ENCODE peak calls at places on chromosomes 7 and 10, in four cellular contexts. One of them, this sample, is unnamed.

GRCh38 chr7:45149606-45150005 is 8.0 kb upstream of the RAMP3 start:
- DNase-seq in fibroblast of the aortic adventitia: no peak
- DNase-seq in fibroblast of lung: no peak
- DNase-seq in HL-60: no peak
- DNase-seq in this sample: no peak

GRCh38 chr10:128695326-128695725 is 569.1 kb upstream of the MKI67 start:
- DNase-seq in fibroblast of the aortic adventitia: no peak
- DNase-seq in fibroblast of lung: no peak
- DNase-seq in HL-60: no peak
- DNase-seq in this sample: no peak

GRCh38 chr10:11551915-11552602 is 59.4 kb downstream of the USP6NL start:
- DNase-seq in fibroblast of lung: peak
- DNase-seq in HL-60: no peak
- DNase-seq in fibroblast of the aortic adventitia: peak
- DNase-seq in this sample: peak

GRCh38 chr10:117797286-117797685 is 249.5 kb downstream of the RAB11FIP2 start:
- DNase-seq in HL-60: no peak
- DNase-seq in fibroblast of lung: no peak
- DNase-seq in fibroblast of the aortic adventitia: no peak
- DNase-seq in this sample: no peak

GRCh38 chr7:45714521-45714820 is 140.3 kb downstream of the ADCY1 start:
- DNase-seq in fibroblast of the aortic adventitia: no peak
- DNase-seq in HL-60: no peak
- DNase-seq in fibroblast of lung: no peak
- DNase-seq in this sample: no peak

GRCh38 chr7:127943541-127944521 is 87.4 kb downstream of the LRRC4 start:
- DNase-seq in fibroblast of the aortic adventitia: no peak
- DNase-seq in HL-60: no peak
- DNase-seq in fibroblast of lung: peak
- DNase-seq in this sample: peak

GRCh38 chr10:67794909-67795460 is 43.0 kb downstream of the DNAJC12 start:
- DNase-seq in fibroblast of lung: no peak
- DNase-seq in fibroblast of the aortic adventitia: no peak
- DNase-seq in HL-60: no peak
- DNase-seq in this sample: no peak

GRCh38 chr7:48522692-48523091 is 351.4 kb downstream of the ABCA13 start:
- DNase-seq in HL-60: no peak
- DNase-seq in fibroblast of lung: no peak
- DNase-seq in fibroblast of the aortic adventitia: no peak
- DNase-seq in this sample: no peak

GRCh38 chr10:47372726-47373125 is 11.4 kb downstream of the ZNF488 start:
- DNase-seq in fibroblast of lung: no peak
- DNase-seq in HL-60: no peak
- DNase-seq in fibroblast of the aortic adventitia: no peak
- DNase-seq in this sample: no peak

GRCh38 chr7:909358-910329 is 33.3 kb downstream of the GET4 start:
- DNase-seq in HL-60: peak
- DNase-seq in fibroblast of lung: peak
- DNase-seq in fibroblast of the aortic adventitia: peak
- DNase-seq in this sample: peak

GRCh38 chr10:132632851-132633684 is 95.5 kb downstream of the INPP5A start:
- DNase-seq in fibroblast of the aortic adventitia: peak
- DNase-seq in HL-60: no peak
- DNase-seq in fibroblast of lung: no peak
- DNase-seq in this sample: peak

GRCh38 chr7:102425639-102426267 is 7.6 kb upstream of the ORAI2 start:
- DNase-seq in HL-60: peak
- DNase-seq in fibroblast of lung: no peak
- DNase-seq in fibroblast of the aortic adventitia: no peak
- DNase-seq in this sample: no peak

GRCh38 chr7:134420509-134421125 is 38.3 kb downstream of the AKR1B1 start:
- DNase-seq in fibroblast of the aortic adventitia: peak
- DNase-seq in HL-60: no peak
- DNase-seq in fibroblast of lung: peak
- DNase-seq in this sample: peak

GRCh38 chr7:153422291-153423189 is 629.7 kb upstream of the DPP6 start:
- DNase-seq in fibroblast of lung: no peak
- DNase-seq in fibroblast of the aortic adventitia: no peak
- DNase-seq in HL-60: no peak
- DNase-seq in this sample: no peak

GRCh38 chr7:1331576-1332467 is 99.2 kb downstream of the UNCX start:
- DNase-seq in HL-60: no peak
- DNase-seq in fibroblast of the aortic adventitia: no peak
- DNase-seq in fibroblast of lung: no peak
- DNase-seq in this sample: no peak

GRCh38 chr10:75011221-75011620 is 100.2 kb upstream of the SAMD8 start:
- DNase-seq in fibroblast of lung: no peak
- DNase-seq in HL-60: no peak
- DNase-seq in fibroblast of the aortic adventitia: no peak
- DNase-seq in this sample: no peak

GRCh38 chr7:22858640-22859561 is 36.3 kb upstream of the TOMM7 start:
- DNase-seq in fibroblast of lung: peak
- DNase-seq in fibroblast of the aortic adventitia: peak
- DNase-seq in HL-60: no peak
- DNase-seq in this sample: peak

GRCh38 chr7:42272793-42273665 is 36.0 kb upstream of the GLI3 start:
- DNase-seq in HL-60: no peak
- DNase-seq in fibroblast of the aortic adventitia: peak
- DNase-seq in fibroblast of lung: peak
- DNase-seq in this sample: peak

GRCh38 chr10:24503627-24504320 is 219.9 kb downstream of the ARHGAP21 start:
- DNase-seq in HL-60: no peak
- DNase-seq in fibroblast of the aortic adventitia: peak
- DNase-seq in fibroblast of lung: peak
- DNase-seq in this sample: peak

GRCh38 chr10:86603256-86603655 is 51.1 kb upstream of the OPN4 start:
- DNase-seq in fibroblast of lung: no peak
- DNase-seq in HL-60: no peak
- DNase-seq in fibroblast of the aortic adventitia: peak
- DNase-seq in this sample: peak

GRCh38 chr7:37642028-37642540 is 41.5 kb upstream of the GPR141 start:
- DNase-seq in fibroblast of the aortic adventitia: no peak
- DNase-seq in fibroblast of lung: no peak
- DNase-seq in HL-60: no peak
- DNase-seq in this sample: no peak

GRCh38 chr10:79300711-79301110 is 46.6 kb upstream of the PPIF start:
- DNase-seq in fibroblast of lung: no peak
- DNase-seq in fibroblast of the aortic adventitia: no peak
- DNase-seq in HL-60: no peak
- DNase-seq in this sample: no peak

GRCh38 chr10:127815147-127815546 is 77.6 kb downstream of the CLRN3 start:
- DNase-seq in fibroblast of the aortic adventitia: no peak
- DNase-seq in HL-60: no peak
- DNase-seq in fibroblast of lung: no peak
- DNase-seq in this sample: no peak

GRCh38 chr7:70384891-70385290 is 747.1 kb upstream of the GALNT17 start:
- DNase-seq in HL-60: no peak
- DNase-seq in fibroblast of lung: peak
- DNase-seq in fibroblast of the aortic adventitia: peak
- DNase-seq in this sample: peak

GRCh38 chr10:84447701-84448400 is 119.5 kb downstream of the CCSER2 start:
- DNase-seq in HL-60: no peak
- DNase-seq in fibroblast of the aortic adventitia: no peak
- DNase-seq in fibroblast of lung: no peak
- DNase-seq in this sample: no peak

GRCh38 chr7:128827248-128827958 is 2.8 kb upstream of the FLNC start:
- DNase-seq in fibroblast of the aortic adventitia: peak
- DNase-seq in HL-60: no peak
- DNase-seq in fibroblast of lung: peak
- DNase-seq in this sample: peak

GRCh38 chr10:18104223-18104872 is 35.9 kb upstream of the CACNB2 start:
- DNase-seq in HL-60: no peak
- DNase-seq in fibroblast of the aortic adventitia: peak
- DNase-seq in fibroblast of lung: peak
- DNase-seq in this sample: peak

GRCh38 chr10:98323221-98324164 is 55.5 kb upstream of the LOXL4 start:
- DNase-seq in HL-60: peak
- DNase-seq in fibroblast of lung: peak
- DNase-seq in fibroblast of the aortic adventitia: peak
- DNase-seq in this sample: peak

GRCh38 chr7:4706384-4707032 is 24.4 kb downstream of the FOXK1 start:
- DNase-seq in fibroblast of the aortic adventitia: no peak
- DNase-seq in HL-60: no peak
- DNase-seq in fibroblast of lung: no peak
- DNase-seq in this sample: peak

GRCh38 chr7:4703532-4703931 is 21.4 kb downstream of the FOXK1 start:
- DNase-seq in HL-60: no peak
- DNase-seq in fibroblast of the aortic adventitia: no peak
- DNase-seq in fibroblast of lung: no peak
- DNase-seq in this sample: no peak

GRCh38 chr7:4709187-4709586 is 27.1 kb downstream of the FOXK1 start:
- DNase-seq in HL-60: no peak
- DNase-seq in fibroblast of lung: no peak
- DNase-seq in fibroblast of the aortic adventitia: no peak
- DNase-seq in this sample: no peak

GRCh38 chr7:4707980-4708411 is 25.9 kb downstream of the FOXK1 start:
- DNase-seq in fibroblast of the aortic adventitia: no peak
- DNase-seq in fibroblast of lung: no peak
- DNase-seq in HL-60: no peak
- DNase-seq in this sample: no peak

GRCh38 chr7:4707134-4707651 is 25.1 kb downstream of the FOXK1 start:
- DNase-seq in fibroblast of the aortic adventitia: no peak
- DNase-seq in fibroblast of lung: no peak
- DNase-seq in HL-60: no peak
- DNase-seq in this sample: no peak
- H3K4me3 ChIP-seq in fibroblast of the aortic adventitia: no peak
- H3K4me3 ChIP-seq in fibroblast of lung: no peak
- H3K4me3 ChIP-seq in HL-60: no peak
- H3K4me3 ChIP-seq in this sample: no peak

GRCh38 chr7:36287371-36288241 is 102.1 kb upstream of the ANLN start:
- DNase-seq in fibroblast of the aortic adventitia: no peak
- DNase-seq in fibroblast of lung: no peak
- DNase-seq in HL-60: no peak
- DNase-seq in this sample: no peak
- H3K4me3 ChIP-seq in fibroblast of the aortic adventitia: no peak
- H3K4me3 ChIP-seq in fibroblast of lung: no peak
- H3K4me3 ChIP-seq in HL-60: no peak
- H3K4me3 ChIP-seq in this sample: no peak

GRCh38 chr7:155457544-155458316 is at the start of gene EN2:
- DNase-seq in HL-60: no peak
- DNase-seq in fibroblast of lung: no peak
- DNase-seq in fibroblast of the aortic adventitia: no peak
- DNase-seq in this sample: no peak

GRCh38 chr7:155456517-155456771 is 1.5 kb upstream of the EN2 start:
- DNase-seq in fibroblast of the aortic adventitia: no peak
- DNase-seq in HL-60: no peak
- DNase-seq in fibroblast of lung: no peak
- DNase-seq in this sample: no peak

GRCh38 chr7:155455776-155456516 is 2.0 kb upstream of the EN2 start:
- DNase-seq in HL-60: no peak
- DNase-seq in fibroblast of lung: no peak
- DNase-seq in fibroblast of the aortic adventitia: no peak
- DNase-seq in this sample: no peak

GRCh38 chr7:155458317-155459132 is 596 bp downstream of the EN2 start:
- DNase-seq in fibroblast of the aortic adventitia: no peak
- DNase-seq in HL-60: no peak
- DNase-seq in fibroblast of lung: no peak
- DNase-seq in this sample: no peak

DNA sequence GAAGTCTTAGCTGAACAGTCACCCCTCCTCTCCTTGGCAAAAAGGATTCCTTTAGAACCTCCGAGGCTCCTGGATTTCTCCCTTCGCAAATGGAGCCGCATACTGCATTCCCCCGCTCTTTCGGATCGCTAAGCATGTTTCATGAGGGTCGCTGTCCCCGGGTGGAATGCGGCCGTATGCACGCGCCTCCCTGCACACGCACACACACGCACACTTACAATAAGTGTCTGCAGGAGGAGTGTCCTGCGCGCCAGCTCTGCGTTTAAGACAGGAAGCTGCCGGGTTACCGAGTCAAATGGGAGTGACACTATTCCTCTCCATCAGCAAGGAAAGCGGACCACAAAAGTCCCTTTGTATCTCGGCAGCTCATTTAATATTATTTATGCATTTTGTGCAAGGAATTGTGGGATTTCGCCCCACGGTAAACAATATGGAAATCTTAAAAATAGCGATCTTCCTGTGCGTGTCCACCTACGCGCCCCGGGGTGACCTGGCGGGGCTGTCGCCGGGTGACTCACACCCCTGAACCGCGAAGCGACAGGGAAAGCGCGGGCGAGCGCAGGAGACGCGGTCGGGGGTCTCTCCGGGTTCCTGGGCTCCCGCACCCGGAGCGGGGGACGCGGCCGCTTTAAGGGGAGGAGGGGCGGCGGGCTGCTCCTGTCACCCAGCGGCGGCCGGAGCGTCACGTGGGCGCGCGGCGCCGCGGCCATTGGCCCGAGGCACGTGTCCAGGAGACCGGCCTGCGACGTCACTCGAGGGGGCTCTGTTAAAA is 971 bp upstream of the EN2 start:
- DNase-seq in fibroblast of lung: peak
- DNase-seq in fibroblast of the aortic adventitia: peak
- DNase-seq in HL-60: peak
- DNase-seq in this sample: peak
- H3K4me3 ChIP-seq in fibroblast of lung: peak
- H3K4me3 ChIP-seq in fibroblast of the aortic adventitia: peak
- H3K4me3 ChIP-seq in HL-60: peak
- H3K4me3 ChIP-seq in this sample: peak

GRCh38 chr10:63801139-63801538 is 279.9 kb downstream of the REEP3 start:
- DNase-seq in fibroblast of the aortic adventitia: peak
- DNase-seq in HL-60: no peak
- DNase-seq in fibroblast of lung: no peak
- DNase-seq in this sample: peak

GRCh38 chr10:63795461-63795860 is 274.3 kb downstream of the REEP3 start:
- DNase-seq in fibroblast of the aortic adventitia: no peak
- DNase-seq in fibroblast of lung: no peak
- DNase-seq in HL-60: no peak
- DNase-seq in this sample: no peak

GRCh38 chr10:63798599-63799498 is 277.6 kb downstream of the REEP3 start:
- DNase-seq in fibroblast of the aortic adventitia: peak
- DNase-seq in HL-60: no peak
- DNase-seq in fibroblast of lung: peak
- DNase-seq in this sample: peak

GRCh38 chr10:63799511-63799910 is 278.3 kb downstream of the REEP3 start:
- DNase-seq in fibroblast of the aortic adventitia: no peak
- DNase-seq in fibroblast of lung: no peak
- DNase-seq in HL-60: no peak
- DNase-seq in this sample: no peak
- H3K4me3 ChIP-seq in fibroblast of the aortic adventitia: peak
- H3K4me3 ChIP-seq in fibroblast of lung: no peak
- H3K4me3 ChIP-seq in HL-60: no peak
- H3K4me3 ChIP-seq in this sample: no peak

DNA sequence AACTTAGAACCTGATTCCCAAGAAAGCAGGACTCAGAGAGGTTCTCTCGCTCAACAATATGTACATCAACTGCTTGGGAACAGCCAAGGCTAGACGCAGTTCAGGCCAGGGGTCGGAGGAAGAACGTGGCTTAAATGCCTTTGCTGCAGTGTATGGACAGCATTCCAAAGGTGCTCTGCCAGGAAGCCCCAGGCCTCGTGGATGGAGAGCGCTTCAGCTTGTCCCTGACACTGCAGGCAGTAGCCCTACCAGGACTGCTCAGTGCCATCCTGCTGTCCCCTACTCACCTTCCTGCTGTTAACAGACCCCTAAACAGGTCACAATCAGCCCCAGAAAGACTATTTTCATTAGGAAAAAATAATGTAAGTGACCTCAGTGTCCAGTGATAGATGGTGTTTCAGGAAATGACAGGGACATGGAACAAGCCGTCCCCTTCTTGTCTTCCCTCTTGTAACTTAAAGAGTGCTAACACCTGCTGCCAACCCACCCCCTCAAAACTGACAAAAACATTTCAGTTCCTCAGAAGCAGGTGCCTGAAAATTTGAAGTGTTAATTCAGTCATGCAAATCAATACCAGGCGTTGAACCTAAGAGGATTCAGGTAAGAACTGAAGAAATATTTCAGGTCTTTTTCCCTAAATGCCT is 16.5 kb downstream of the CREB3L2 start:
- DNase-seq in fibroblast of the aortic adventitia: no peak
- DNase-seq in HL-60: no peak
- DNase-seq in fibroblast of lung: peak
- DNase-seq in this sample: peak
- H3K4me3 ChIP-seq in fibroblast of the aortic adventitia: no peak
- H3K4me3 ChIP-seq in HL-60: no peak
- H3K4me3 ChIP-seq in fibroblast of lung: no peak
- H3K4me3 ChIP-seq in this sample: no peak

This sample was measured in fibroblast of pulmonary artery.